ENCODE peak calls at places on chromosomes 7 and 10, in six cellular contexts. R is skeletal muscle cell; D is HT-29; N is HTR-8/SVneo; X is stimulated activated CD8-positive, alpha-beta memory T cell treated with anti-CD3 and anti-CD28 coated beads, Interleukin-7, amount 100 ng/mL, for 1 hour; M is ovary. H is an unnamed sample.

GRCh38 chr7:149284343-149284742 is 22.3 kb downstream of the ZNF783 start:
- DNase-seq in R (no peak), D (no peak), N (no peak), X (no peak), M (no peak), H (no peak)

GRCh38 chr10:43408331-43408709 is 666 bp downstream of the HNRNPF start:
- DNase-seq in R (no peak), D (no peak), N (no peak), X (no peak), M (no peak), H (no peak)

GRCh38 chr7:38070718-38071117 is 107.3 kb upstream of the STARD3NL start:
- DNase-seq in R (no peak), D (peak), N (no peak), X (no peak), M (peak), H (no peak)

GRCh38 chr7:75842836-75843446 is 29.3 kb upstream of the CCL24 start:
- DNase-seq in R (peak), D (peak), N (peak), X (no peak), M (peak), H (no peak)

GRCh38 chr7:108130261-108130660 is at the start of gene LAMB4:
- DNase-seq in R (no peak), D (no peak), N (no peak), X (no peak), M (no peak), H (no peak)

GRCh38 chr10:94963901-94964300 is 25.4 kb downstream of the CYP2C9 start:
- DNase-seq in R (peak), D (peak), N (peak), X (no peak), M (no peak), H (no peak)

GRCh38 chr10:5811387-5811821 is 1.8 kb downstream of the GDI2 start:
- DNase-seq in R (no peak), D (peak), N (no peak), X (no peak), M (no peak), H (no peak)

GRCh38 chr10:98609265-98609664 is 162.5 kb upstream of the HPS1 start:
- DNase-seq in R (no peak), D (no peak), N (no peak), X (no peak), M (no peak), H (no peak)

GRCh38 chr7:2680792-2681490 is 7.1 kb upstream of the AMZ1 start:
- DNase-seq in R (no peak), D (peak), N (peak), X (peak), M (peak), H (peak)

GRCh38 chr7:5708271-5708670 is 73.2 kb downstream of the RNF216 start:
- DNase-seq in R (no peak), D (no peak), N (no peak), X (no peak), M (no peak), H (no peak)

GRCh38 chr7:93138576-93138975 is 9.6 kb downstream of the SAMD9L start:
- DNase-seq in R (no peak), D (no peak), N (no peak), X (no peak), M (no peak), H (no peak)

GRCh38 chr7:107701191-107701590 is 40.6 kb downstream of the SLC26A4 start:
- DNase-seq in R (no peak), D (no peak), N (no peak), X (no peak), M (no peak), H (no peak)

GRCh38 chr10:30151581-30152389 is 92.4 kb upstream of the JCAD start:
- DNase-seq in R (peak), D (peak), N (peak), X (no peak), M (no peak), H (no peak)

GRCh38 chr10:108360187-108360586 is 1195.7 kb upstream of the SORCS1 start:
- DNase-seq in R (peak), D (peak), N (no peak), X (no peak), M (no peak), H (no peak)

GRCh38 chr10:31456463-31456862 is 137.4 kb downstream of the ZEB1 start:
- DNase-seq in R (no peak), D (no peak), N (no peak), X (no peak), M (no peak), H (no peak)

GRCh38 chr10:65358565-65358964 is 1567.3 kb upstream of the LRRTM3 start:
- DNase-seq in R (peak), D (peak), N (no peak), X (no peak), M (no peak), H (no peak)

GRCh38 chr7:132377043-132377442 is 199.2 kb downstream of the PLXNA4 start:
- DNase-seq in R (no peak), D (no peak), N (no peak), X (no peak), M (no peak), H (no peak)

GRCh38 chr10:102935510-102935909 is 17.4 kb downstream of the CNNM2 start:
- DNase-seq in R (no peak), D (no peak), N (no peak), X (no peak), M (no peak), H (no peak)

GRCh38 chr7:55536619-55537457 is 35.5 kb downstream of the VOPP1 start:
- DNase-seq in R (no peak), D (no peak), N (no peak), X (no peak), M (no peak), H (no peak)

GRCh38 chr10:35195361-35196306 is 69.0 kb downstream of the CREM start:
- DNase-seq in R (peak), D (peak), N (peak), X (peak), M (peak), H (peak)

GRCh38 chr7:10637991-10638390 is 335.7 kb upstream of the PHF14 start:
- DNase-seq in R (no peak), D (no peak), N (no peak), X (no peak), M (no peak), H (no peak)

GRCh38 chr7:152076324-152076821 is 50.9 kb downstream of the GALNT11 start:
- DNase-seq in R (no peak), D (peak), N (no peak), X (no peak), M (no peak), H (no peak)

GRCh38 chr10:96377816-96378294 is 19.1 kb upstream of the OPALIN start:
- DNase-seq in R (no peak), D (no peak), N (no peak), X (no peak), M (peak), H (no peak)

GRCh38 chr10:47176903-47177860 is 122.8 kb upstream of the GDF10 start:
- DNase-seq in R (no peak), D (no peak), N (no peak), X (no peak), M (no peak), H (no peak)

GRCh38 chr7:106166651-106167342 is 54.7 kb upstream of the SYPL1 start:
- DNase-seq in R (peak), D (peak), N (peak), X (no peak), M (peak), H (no peak)

GRCh38 chr10:91127341-91128082 is 93.0 kb upstream of the PCGF5 start:
- DNase-seq in R (no peak), D (no peak), N (no peak), X (no peak), M (no peak), H (no peak)

GRCh38 chr7:142798451-142799438 is 28.0 kb downstream of the PRSS2 start:
- DNase-seq in R (no peak), D (no peak), N (no peak), X (no peak), M (no peak), H (no peak)

GRCh38 chr7:86469680-86470295 is 173.9 kb upstream of the GRM3 start:
- DNase-seq in R (peak), D (peak), N (peak), X (no peak), M (no peak), H (no peak)

GRCh38 chr7:47416454-47417121 is 165.3 kb downstream of the TNS3 start:
- DNase-seq in R (no peak), D (no peak), N (no peak), X (no peak), M (peak), H (no peak)

GRCh38 chr10:31102421-31102820 is 70.8 kb upstream of the ZNF438 start:
- DNase-seq in R (no peak), D (no peak), N (no peak), X (no peak), M (no peak), H (no peak)

GRCh38 chr10:70412356-70412755 is 8.4 kb downstream of the EIF4EBP2 start:
- DNase-seq in R (no peak), D (no peak), N (no peak), X (no peak), M (no peak), H (no peak)

GRCh38 chr10:123558651-123559050 is 107.5 kb upstream of the GPR26 start:
- DNase-seq in R (no peak), D (no peak), N (no peak), X (no peak), M (no peak), H (no peak)

GRCh38 chr7:126699707-126700106 is 553.0 kb downstream of the GRM8 start:
- DNase-seq in R (no peak), D (no peak), N (no peak), X (no peak), M (no peak), H (no peak)

GRCh38 chr10:124697837-124698559 is 46.2 kb downstream of the FAM53B start:
- DNase-seq in R (no peak), D (no peak), N (no peak), X (no peak), M (no peak), H (no peak)

GRCh38 chr10:24097771-24098207 is 111.1 kb upstream of the KIAA1217 start:
- DNase-seq in R (no peak), D (no peak), N (no peak), X (no peak), M (no peak), H (no peak)

GRCh38 chr7:105596866-105597265 is 15.6 kb upstream of the EFCAB10 start:
- DNase-seq in R (no peak), D (no peak), N (no peak), X (no peak), M (no peak), H (no peak)

GRCh38 chr7:27172823-27173411 is 1.2 kb downstream of the HOXA10 start:
- DNase-seq in R (peak), D (no peak), N (no peak), X (no peak), M (peak), H (no peak)

GRCh38 chr7:139387594-139387993 is 27.9 kb downstream of the LUC7L2 start:
- DNase-seq in R (no peak), D (no peak), N (no peak), X (no peak), M (no peak), H (no peak)